ENCODE peak calls at places on chromosomes 6 and 20, in seven cellular contexts. X is body of pancreas, U is psoas muscle, V is pancreas, K is heart left ventricle, N is breast epithelium, J is sigmoid colon. M is an unnamed sample. For H3K4me1, the result is how much of the 10 kb centered on the place peaks cover.

GRCh38 chr20:32634041-32634805 is 39.5 kb downstream of the C20orf203 start:
- DNase-seq in X (no peak), N (no peak), K (no peak), U (no peak), J (no peak), V (no peak), M (no peak)

GRCh38 chr20:59583428-59584277 is 20.7 kb upstream of the PHACTR3 start:
- DNase-seq in V (no peak), X (peak), J (peak), N (peak), K (peak), U (peak), M (no peak)

GRCh38 chr20:10661261-10661660 is 12.5 kb downstream of the JAG1 start:
- DNase-seq in V (no peak), K (no peak), J (peak), X (no peak), N (no peak), U (no peak), M (no peak)

GRCh38 chr20:36331182-36331581 is 25.0 kb downstream of the DLGAP4 start:
- DNase-seq in N (no peak), V (no peak), K (no peak), J (no peak), U (no peak), X (no peak), M (peak)

GRCh38 chr20:41167481-41168253 is 30.3 kb downstream of the PLCG1 start:
- DNase-seq in U (no peak), X (no peak), N (no peak), V (no peak), K (no peak), J (peak), M (no peak)

GRCh38 chr20:48360338-48360698 is 467.5 kb downstream of the PREX1 start:
- DNase-seq in U (no peak), N (no peak), V (no peak), J (no peak), K (no peak), X (no peak), M (no peak)

GRCh38 chr6:152272486-152272885 is 364.7 kb downstream of the SYNE1 start:
- DNase-seq in V (no peak), J (no peak), U (no peak), X (no peak), N (no peak), K (no peak), M (no peak)

GRCh38 chr6:149184523-149184922 is 133.0 kb upstream of the TAB2 start:
- DNase-seq in J (no peak), V (no peak), U (no peak), K (no peak), X (no peak), N (no peak), M (no peak)

GRCh38 chr6:31722173-31722572 is 627 bp upstream of the LY6G6C start:
- DNase-seq in U (no peak), V (no peak), X (no peak), J (no peak), N (no peak), K (no peak), M (no peak)

GRCh38 chr20:50541606-50542041 is 31.4 kb downstream of the PTPN1 start:
- DNase-seq in K (no peak), U (no peak), X (no peak), N (no peak), V (no peak), J (no peak), M (no peak)

GRCh38 chr6:54710430-54710829 is 136.1 kb upstream of the FAM83B start:
- DNase-seq in K (no peak), U (no peak), V (peak), N (no peak), J (no peak), X (peak), M (no peak)

GRCh38 chr20:41618807-41619294 is 674 bp upstream of the CHD6 start:
- DNase-seq in N (no peak), U (no peak), V (no peak), X (no peak), K (no peak), J (no peak), M (no peak)

GRCh38 chr6:6654599-6655575 is 66.4 kb downstream of the LY86 start:
- DNase-seq in K (peak), J (no peak), N (no peak), X (no peak), U (no peak), V (no peak), M (no peak)

GRCh38 chr20:51369503-51369902 is 173.0 kb downstream of the NFATC2 start:
- DNase-seq in V (no peak), K (no peak), J (no peak), U (no peak), N (no peak), X (no peak), M (no peak)

GRCh38 chr20:15942130-15942529 is 631.1 kb downstream of the KIF16B start:
- DNase-seq in X (no peak), N (no peak), U (no peak), K (no peak), V (no peak), J (no peak), M (no peak)

GRCh38 chr20:40134176-40134575 is 554.9 kb downstream of the MAFB start:
- DNase-seq in J (no peak), N (no peak), K (no peak), X (no peak), U (no peak), V (no peak), M (peak)

GRCh38 chr6:34592208-34592952 is 36.3 kb upstream of the SPDEF start:
- DNase-seq in N (no peak), K (no peak), V (no peak), J (peak), U (no peak), X (no peak), M (no peak)

GRCh38 chr6:34926655-34927054 is 37.6 kb downstream of the ANKS1A start:
- DNase-seq in U (no peak), X (no peak), K (no peak), V (no peak), J (no peak), N (no peak), M (no peak)

GRCh38 chr20:6756961-6757595 is 10.4 kb upstream of the BMP2 start:
- DNase-seq in N (no peak), V (peak), X (peak), K (no peak), J (no peak), U (no peak), M (no peak)

GRCh38 chr6:5619249-5619648 is 357.9 kb downstream of the FARS2 start:
- DNase-seq in K (no peak), N (no peak), J (no peak), X (no peak), U (no peak), V (no peak), M (no peak)

GRCh38 chr20:59618131-59618530 is 13.8 kb downstream of the PHACTR3 start:
- DNase-seq in V (no peak), N (no peak), K (no peak), J (no peak), U (no peak), X (no peak), M (no peak)

GRCh38 chr6:73565767-73566485 is 45.1 kb upstream of the EEF1A1 start:
- DNase-seq in U (no peak), N (no peak), K (no peak), J (no peak), X (no peak), V (no peak), M (no peak)

GRCh38 chr6:158536084-158536890 is 23.6 kb upstream of the TMEM181 start:
- DNase-seq in K (peak), J (no peak), U (peak), X (peak), V (peak), N (no peak), M (peak)

GRCh38 chr6:343960-344815 is 47.4 kb upstream of the IRF4 start:
- DNase-seq in J (no peak), N (no peak), X (no peak), K (no peak), V (no peak), U (no peak), M (no peak)

GRCh38 chr20:40283689-40284088 is 405.3 kb downstream of the MAFB start:
- DNase-seq in N (no peak), J (no peak), X (no peak), U (no peak), K (no peak), V (no peak), M (no peak)

GRCh38 chr6:99467509-99468106 is 42.5 kb upstream of the PNISR start:
- DNase-seq in N (no peak), U (no peak), X (no peak), J (no peak), K (no peak), V (no peak), M (no peak)

GRCh38 chr6:167506443-167507231 is 181.8 kb downstream of the TTLL2 start:
- DNase-seq in V (no peak), N (no peak), K (no peak), U (no peak), J (no peak), X (no peak), M (no peak)

DNA sequence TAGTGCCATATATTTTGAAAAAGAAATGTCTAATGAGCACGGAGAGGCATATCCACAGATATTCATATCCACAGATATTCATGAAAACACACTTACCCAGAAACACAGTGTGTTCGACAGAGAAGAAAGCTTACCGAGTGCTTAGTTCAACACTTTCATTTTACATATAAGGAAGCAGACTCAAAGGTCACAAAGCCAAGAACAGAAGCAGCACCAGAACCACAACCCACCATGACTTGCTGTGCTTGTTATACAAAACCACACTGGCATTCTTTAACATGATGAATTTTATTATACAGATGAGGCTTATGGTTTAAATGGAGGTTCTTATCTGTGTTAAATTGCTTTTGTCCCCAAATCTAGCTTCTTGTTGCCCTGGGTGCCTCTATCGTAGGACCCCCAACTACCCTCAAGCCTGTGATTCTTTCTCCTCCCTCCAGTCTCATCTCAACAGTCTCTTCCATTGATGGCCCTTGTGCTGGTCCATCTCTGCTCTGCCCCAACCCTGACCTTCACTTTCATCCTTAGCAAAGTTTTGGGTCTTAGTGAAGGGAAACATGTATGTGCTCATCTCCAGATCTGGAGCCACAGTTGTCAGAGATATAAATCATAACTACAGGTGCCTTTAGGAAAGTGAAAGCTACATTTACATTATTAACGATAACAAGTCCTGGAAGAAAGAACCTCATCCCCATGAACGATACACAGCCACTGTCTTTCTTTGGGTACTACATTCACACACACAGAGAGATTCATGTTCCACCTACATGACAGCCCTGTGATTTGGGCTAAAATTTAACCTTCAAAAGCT is 40.0 kb downstream of the SF3B5 start:
- DNase-seq in K (no peak), X (no peak), V (no peak), U (no peak), J (no peak), N (no peak), M (no peak)
- H3K4me3 ChIP-seq in K (peak), X (no peak), V (no peak), U (no peak), J (no peak), N (no peak), M (no peak)

GRCh38 chr6:11423667-11424066 is 113.9 kb upstream of the TMEM170B start:
- DNase-seq in J (no peak), K (no peak), U (no peak), V (no peak), N (no peak), X (no peak), M (no peak)
- H3K4me1 ChIP-seq in J (under half), K (under half), U (under half), V (under half), N (under half), X (under half), M (under half)

GRCh38 chr6:136173519-136174507 is 76.3 kb downstream of the MTFR2 start:
- DNase-seq in V (peak), U (no peak), J (no peak), N (no peak), X (peak), K (peak), M (peak)
- H3K4me3 ChIP-seq in V (no peak), U (no peak), J (no peak), N (no peak), X (no peak), K (no peak), M (peak)

GRCh38 chr6:170288091-170288631 is 2.7 kb downstream of the DLL1 start:
- DNase-seq in N (no peak), J (peak), U (no peak), X (no peak), V (no peak), K (no peak), M (no peak)

GRCh38 chr6:170287371-170287876 is 3.5 kb downstream of the DLL1 start:
- DNase-seq in N (no peak), J (peak), V (no peak), U (no peak), X (no peak), K (no peak), M (no peak)

GRCh38 chr6:170289971-170290305 is 940 bp downstream of the DLL1 start:
- DNase-seq in J (peak), V (no peak), K (no peak), X (no peak), U (no peak), N (no peak), M (no peak)

GRCh38 chr6:170290306-170291128 is at the start of gene DLL1:
- DNase-seq in K (peak), X (no peak), V (peak), J (peak), N (peak), U (peak), M (peak)

GRCh38 chr6:170289108-170289931 is 1.6 kb downstream of the DLL1 start:
- DNase-seq in K (no peak), J (peak), N (no peak), V (no peak), U (no peak), X (no peak), M (no peak)
- H3K4me1 ChIP-seq in K (under half), J (under half), N (under half), V (under half), U (under half), X (half or more), M (under half)

GRCh38 chr6:81328700-81329099 is 423.8 kb downstream of the TENT5A start:
- DNase-seq in U (no peak), N (no peak), K (no peak), V (no peak), J (no peak), X (no peak), M (no peak)

GRCh38 chr6:81331526-81331925 is 421.0 kb downstream of the TENT5A start:
- DNase-seq in U (no peak), K (no peak), V (no peak), J (no peak), N (no peak), X (no peak), M (no peak)

GRCh38 chr6:81326856-81327561 is 425.5 kb downstream of the TENT5A start:
- DNase-seq in V (no peak), N (no peak), J (no peak), K (peak), U (no peak), X (no peak), M (no peak)
- H3K4me3 ChIP-seq in V (no peak), N (no peak), J (no peak), K (no peak), U (no peak), X (no peak), M (no peak)

GRCh38 chr20:57435498-57436222 is 44.5 kb downstream of the RBM38 start:
- DNase-seq in K (peak), J (peak), V (peak), X (peak), N (peak), U (peak), M (peak)
- H3K4me1 ChIP-seq in K (under half), J (half or more), V (under half), X (half or more), N (under half), U (half or more), M (under half)

DNA sequence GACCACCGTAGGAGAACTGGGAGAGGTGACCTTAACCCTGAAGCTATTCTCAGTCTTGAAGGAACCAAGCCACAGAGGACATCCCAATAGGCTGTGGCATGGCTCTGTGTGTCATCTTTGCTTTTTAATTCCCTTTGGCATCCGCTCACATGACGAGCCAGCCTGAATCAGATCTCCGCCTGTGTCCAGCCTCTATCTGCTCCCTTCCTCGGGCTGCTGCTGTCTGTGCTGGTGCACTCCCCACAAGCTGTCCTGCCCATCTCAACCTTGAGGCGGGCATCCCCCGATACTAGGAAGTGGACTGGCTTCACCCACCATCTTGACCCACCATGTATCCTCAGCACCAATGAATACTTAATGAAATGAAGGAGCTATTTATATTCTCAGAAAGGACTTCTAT is 111.9 kb downstream of the SLC23A2 start:
- DNase-seq in J (no peak), U (no peak), V (no peak), X (no peak), K (no peak), N (no peak), M (no peak)
- H3K4me3 ChIP-seq in J (no peak), U (no peak), V (no peak), X (no peak), K (no peak), N (no peak), M (no peak)

GRCh38 chr6:162474722-162475121 is 252.8 kb downstream of the PRKN start:
- DNase-seq in N (no peak), V (no peak), J (no peak), U (no peak), K (no peak), X (no peak), M (no peak)

GRCh38 chr6:162468326-162468725 is 259.2 kb downstream of the PRKN start:
- DNase-seq in U (no peak), K (peak), X (no peak), N (no peak), V (no peak), J (no peak), M (no peak)

GRCh38 chr6:162467679-162468078 is 259.9 kb downstream of the PRKN start:
- DNase-seq in N (no peak), V (no peak), K (peak), U (no peak), J (no peak), X (no peak), M (peak)

DNA sequence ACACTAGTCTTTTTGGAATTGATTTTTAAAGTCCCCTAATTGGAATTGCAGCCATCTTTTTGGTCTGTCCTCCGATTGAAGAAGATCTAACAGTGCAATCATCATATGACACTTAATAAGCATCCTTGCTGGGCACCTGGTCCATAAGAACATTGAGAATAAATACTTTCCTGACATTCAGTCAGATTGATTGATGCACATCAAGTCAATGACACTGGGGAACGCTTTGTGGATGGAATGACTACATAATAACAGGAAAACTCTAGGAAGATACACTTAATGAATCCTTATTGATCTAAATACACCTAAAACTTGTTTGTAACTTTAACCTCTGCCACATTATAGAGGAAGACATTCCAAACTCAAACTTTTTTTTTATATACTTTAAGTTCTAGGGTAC is 255.7 kb downstream of the PRKN start:
- DNase-seq in X (no peak), N (no peak), V (no peak), U (no peak), K (no peak), J (no peak), M (no peak)
- H3K4me1 ChIP-seq in X (under half), N (under half), V (under half), U (under half), K (under half), J (under half), M (under half)

M was measured in BE2C.